ENCODE peak calls at places on chromosomes 3 and 15, in five cellular contexts. A is left lung; O is fibroblast of lung; U is stimulated activated naive CD4-positive, alpha-beta T cell; Y is GM13977. I is an unnamed sample.

GRCh38 chr3:49333091-49333490 is 6.8 kb downstream of the USP4 start:
- DNase-seq in A (peak; percentile 77), Y (no peak), U (no peak), O (no peak), I (no peak)

GRCh38 chr3:36477655-36478054 is 97.4 kb downstream of the STAC start:
- DNase-seq in Y (no peak), U (no peak), A (no peak), O (no peak), I (no peak)

GRCh38 chr3:29889230-29889629 is 608.4 kb downstream of the RBMS3 start:
- DNase-seq in A (no peak), O (peak; percentile 24), U (no peak), Y (no peak), I (no peak)

GRCh38 chr3:68620211-68620610 is 312.1 kb downstream of the TAFA4 start:
- DNase-seq in O (no peak), A (no peak), Y (no peak), U (no peak), I (no peak)

GRCh38 chr3:178382388-178383061 is 153.7 kb upstream of the KCNMB2 start:
- DNase-seq in O (peak; percentile 97), A (no peak), Y (no peak), U (no peak), I (no peak)

GRCh38 chr15:90564109-90564508 is 34.4 kb downstream of the CRTC3 start:
- DNase-seq in O (no peak), U (no peak), Y (no peak), A (no peak), I (no peak)

GRCh38 chr3:111751961-111752360 is 107.1 kb upstream of the PHLDB2 start:
- DNase-seq in O (peak; percentile 93), Y (no peak), A (no peak), U (no peak), I (no peak)

GRCh38 chr15:67101981-67102929 is 36.9 kb downstream of the SMAD3 start:
- DNase-seq in A (no peak), O (peak; percentile 95), U (no peak), Y (peak; percentile 62), I (no peak)

GRCh38 chr15:74240002-74240568 is 4.0 kb downstream of the CCDC33 start:
- DNase-seq in O (peak; percentile 71), Y (no peak), A (peak; percentile 88), U (no peak), I (no peak)

GRCh38 chr15:41150279-41150678 is 34.2 kb upstream of the INO80 start:
- DNase-seq in O (no peak), Y (no peak), U (no peak), A (no peak), I (no peak)

GRCh38 chr3:48057521-48057920 is 41.3 kb upstream of the MAP4 start:
- DNase-seq in Y (no peak), U (no peak), A (no peak), O (no peak), I (no peak)

GRCh38 chr3:194162070-194162678 is 26.2 kb downstream of the HES1 start:
- DNase-seq in U (no peak), A (no peak), O (no peak), Y (no peak), I (no peak)

GRCh38 chr15:29740692-29741311 is 81.5 kb downstream of the TJP1 start:
- DNase-seq in A (no peak), U (no peak), O (no peak), Y (no peak), I (no peak)

GRCh38 chr3:29202368-29202767 is 78.5 kb upstream of the RBMS3 start:
- DNase-seq in U (no peak), A (no peak), Y (no peak), O (peak; percentile 69), I (no peak)

GRCh38 chr3:42129014-42129953 is 38.1 kb downstream of the TRAK1 start:
- DNase-seq in Y (no peak), A (no peak), O (peak; percentile 34), U (no peak), I (no peak)

GRCh38 chr3:8485943-8486342 is 15.7 kb upstream of the LMCD1 start:
- DNase-seq in A (no peak), U (no peak), O (no peak), Y (no peak), I (no peak)

GRCh38 chr3:71989165-71989564 is 204.2 kb upstream of the PROK2 start:
- DNase-seq in U (no peak), O (peak; percentile 45), Y (no peak), A (no peak), I (no peak)

GRCh38 chr15:94692697-94693096 is 461.3 kb downstream of the MCTP2 start:
- DNase-seq in Y (no peak), A (no peak), O (peak; percentile 17), U (no peak), I (peak; percentile 2)

GRCh38 chr3:86954226-86954625 is 36.7 kb downstream of the VGLL3 start:
- DNase-seq in A (no peak), O (no peak), Y (no peak), U (no peak), I (no peak)

GRCh38 chr3:193982258-193982659 is 153.7 kb upstream of the HES1 start:
- DNase-seq in Y (no peak), A (peak; percentile 84), O (peak; percentile 89), U (no peak), I (peak; percentile 93)

GRCh38 chr15:98403169-98403568 is 245.2 kb upstream of the IGF1R start:
- DNase-seq in Y (no peak), O (no peak), U (no peak), A (no peak), I (no peak)

GRCh38 chr3:56682458-56683121 is 475 bp downstream of the TASOR start:
- DNase-seq in Y (peak; percentile 75), O (peak; percentile 82), A (peak; percentile 93), U (peak; percentile 62), I (peak; percentile 93)

GRCh38 chr15:62975515-62975914 is 67.0 kb upstream of the TPM1 start:
- DNase-seq in Y (no peak), O (peak; percentile 42), A (no peak), U (no peak), I (no peak)

GRCh38 chr3:106326941-106327765 is 458.3 kb upstream of the CBLB start:
- DNase-seq in U (no peak), A (no peak), O (peak; percentile 80), Y (no peak), I (no peak)

GRCh38 chr3:11556851-11557644 is 86.7 kb downstream of the VGLL4 start:
- DNase-seq in A (peak; percentile 28), U (no peak), O (peak; percentile 93), Y (no peak), I (no peak)

GRCh38 chr3:135927170-135927569 is 38.4 kb upstream of the PPP2R3A start:
- DNase-seq in U (no peak), A (no peak), O (no peak), Y (no peak), I (peak; percentile 66)

GRCh38 chr3:114528517-114528916 is 234.7 kb downstream of the TIGIT start:
- DNase-seq in U (no peak), A (no peak), Y (no peak), O (no peak), I (no peak)

GRCh38 chr3:14861031-14861430 is 42.3 kb downstream of the FGD5 start:
- DNase-seq in O (no peak), Y (no peak), A (no peak), U (no peak), I (no peak)

GRCh38 chr3:124557433-124558232 is 172.6 kb upstream of the UMPS start:
- DNase-seq in Y (no peak), U (no peak), A (no peak), O (peak; percentile 71), I (no peak)

GRCh38 chr3:195260286-195260905 is 10.6 kb downstream of the XXYLT1 start:
- DNase-seq in A (peak; percentile 85), Y (peak; percentile 60), O (no peak), U (no peak), I (peak; percentile 90)

I was measured in esophagus muscularis mucosa.